ENCODE peak calls at places on chromosomes 4 and X, in four cellular contexts. One of them, this sample, is unnamed.

GRCh38 chrX:21493226-21493850 is 119.1 kb downstream of the CNKSR2 start:
- DNase-seq in IMR-90: peak; percentile 47
- DNase-seq in mesendoderm: no peak
- DNase-seq in H1: no peak
- DNase-seq in this sample: no peak

GRCh38 chrX:132631579-132632232 is 142.9 kb upstream of the MBNL3 start:
- DNase-seq in IMR-90: peak; percentile 40
- DNase-seq in mesendoderm: peak; percentile 41
- DNase-seq in H1: no peak
- DNase-seq in this sample: no peak

GRCh38 chr4:90317785-90318184 is 190.6 kb downstream of the CCSER1 start:
- DNase-seq in IMR-90: peak; percentile 94
- DNase-seq in mesendoderm: peak; percentile 6
- DNase-seq in H1: no peak
- DNase-seq in this sample: no peak

GRCh38 chr4:31998807-31999206 is 1278.6 kb downstream of the PCDH7 start:
- DNase-seq in IMR-90: no peak
- DNase-seq in mesendoderm: no peak
- DNase-seq in H1: no peak
- DNase-seq in this sample: no peak

GRCh38 chr4:88629826-88630225 is 37.5 kb downstream of the HERC3 start:
- DNase-seq in IMR-90: peak; percentile 19
- DNase-seq in mesendoderm: no peak
- DNase-seq in H1: no peak
- DNase-seq in this sample: no peak

GRCh38 chrX:114097866-114098265 is 486.0 kb upstream of the HTR2C start:
- DNase-seq in IMR-90: no peak
- DNase-seq in mesendoderm: peak; percentile 76
- DNase-seq in H1: no peak
- DNase-seq in this sample: no peak

GRCh38 chr4:82372502-82372873 is 1.3 kb downstream of the HNRNPD start:
- DNase-seq in IMR-90: peak; percentile 22
- DNase-seq in mesendoderm: peak; percentile 71
- DNase-seq in H1: no peak
- DNase-seq in this sample: no peak

GRCh38 chr4:32858971-32859370 is 2138.8 kb downstream of the PCDH7 start:
- DNase-seq in IMR-90: peak; percentile 31
- DNase-seq in mesendoderm: no peak
- DNase-seq in H1: no peak
- DNase-seq in this sample: no peak

GRCh38 chr4:182916483-182917181 is 554 bp downstream of the DCTD start:
- DNase-seq in IMR-90: peak; percentile 79
- DNase-seq in mesendoderm: peak; percentile 61
- DNase-seq in H1: no peak
- DNase-seq in this sample: peak; percentile 45

GRCh38 chr4:77310931-77311330 is 153.9 kb downstream of the CCNG2 start:
- DNase-seq in IMR-90: no peak
- DNase-seq in mesendoderm: peak; percentile 26
- DNase-seq in H1: no peak
- DNase-seq in this sample: no peak

GRCh38 chr4:137065306-137065705 is 467.0 kb downstream of the PCDH18 start:
- DNase-seq in IMR-90: peak; percentile 49
- DNase-seq in mesendoderm: peak; percentile 59
- DNase-seq in H1: no peak
- DNase-seq in this sample: no peak

GRCh38 chrX:134210465-134210864 is 26.5 kb upstream of the CCDC160 start:
- DNase-seq in IMR-90: no peak
- DNase-seq in mesendoderm: peak; percentile 9
- DNase-seq in H1: no peak
- DNase-seq in this sample: no peak

GRCh38 chr4:83011779-83012630 is 1.4 kb upstream of the LIN54 start:
- DNase-seq in IMR-90: peak; percentile 24
- DNase-seq in mesendoderm: peak; percentile 44
- DNase-seq in H1: no peak
- DNase-seq in this sample: peak; percentile 34

GRCh38 chr4:9703391-9703790 is 78.0 kb upstream of the DRD5 start:
- DNase-seq in IMR-90: no peak
- DNase-seq in mesendoderm: peak; percentile 82
- DNase-seq in H1: peak; percentile 51
- DNase-seq in this sample: peak; percentile 87

GRCh38 chr4:42397635-42398447 is 553 bp downstream of the SHISA3 start:
- DNase-seq in IMR-90: peak; percentile 12
- DNase-seq in mesendoderm: no peak
- DNase-seq in H1: no peak
- DNase-seq in this sample: no peak

GRCh38 chr4:26020896-26021295 is 106.9 kb downstream of the SMIM20 start:
- DNase-seq in IMR-90: peak; percentile 67
- DNase-seq in mesendoderm: no peak
- DNase-seq in H1: no peak
- DNase-seq in this sample: no peak

GRCh38 chr4:180953572-180953971 is 1289.6 kb upstream of the TENM3 start:
- DNase-seq in IMR-90: peak; percentile 4
- DNase-seq in mesendoderm: peak; percentile 54
- DNase-seq in H1: no peak
- DNase-seq in this sample: peak; percentile 45

GRCh38 chr4:47639531-47639930 is 154.5 kb downstream of the ATP10D start:
- DNase-seq in IMR-90: peak; percentile 65
- DNase-seq in mesendoderm: no peak
- DNase-seq in H1: no peak
- DNase-seq in this sample: no peak

GRCh38 chrX:156008915-156009314 is 11.4 kb downstream of the IL9R start:
- DNase-seq in IMR-90: no peak
- DNase-seq in mesendoderm: peak; percentile 2
- DNase-seq in H1: no peak
- DNase-seq in this sample: no peak

GRCh38 chr4:126445596-126445995 is 1130.8 kb downstream of the FAT4 start:
- DNase-seq in IMR-90: peak; percentile 46
- DNase-seq in mesendoderm: no peak
- DNase-seq in H1: no peak
- DNase-seq in this sample: no peak

GRCh38 chr4:56958111-56958517 is 19.3 kb downstream of the NOA1 start:
- DNase-seq in IMR-90: peak; percentile 100
- DNase-seq in mesendoderm: no peak
- DNase-seq in H1: no peak
- DNase-seq in this sample: no peak

GRCh38 chrX:25721564-25721963 is 416.6 kb upstream of the MAGEB18 start:
- DNase-seq in IMR-90: no peak
- DNase-seq in mesendoderm: peak; percentile 4
- DNase-seq in H1: no peak
- DNase-seq in this sample: no peak

GRCh38 chr4:138609943-138610350 is 367.8 kb upstream of the SLC7A11 start:
- DNase-seq in IMR-90: peak; percentile 81
- DNase-seq in mesendoderm: no peak
- DNase-seq in H1: no peak
- DNase-seq in this sample: no peak

GRCh38 chrX:68433155-68433980 is at the start of gene OPHN1:
- DNase-seq in IMR-90: peak; percentile 74
- DNase-seq in mesendoderm: peak; percentile 89
- DNase-seq in H1: peak; percentile 34
- DNase-seq in this sample: peak; percentile 82

GRCh38 chrX:78517124-78517523 is 142.0 kb downstream of the RTL3 start:
- DNase-seq in IMR-90: no peak
- DNase-seq in mesendoderm: no peak
- DNase-seq in H1: no peak
- DNase-seq in this sample: no peak

GRCh38 chr4:107721436-107722090 is 1.5 kb upstream of the PAPSS1 start:
- DNase-seq in IMR-90: no peak
- DNase-seq in mesendoderm: peak; percentile 61
- DNase-seq in H1: peak; percentile 15
- DNase-seq in this sample: peak; percentile 75

GRCh38 chr4:2361366-2362285 is 56.8 kb downstream of the ZFYVE28 start:
- DNase-seq in IMR-90: no peak
- DNase-seq in mesendoderm: no peak
- DNase-seq in H1: no peak
- DNase-seq in this sample: no peak

GRCh38 chr4:4480685-4481393 is 61.0 kb downstream of the STX18 start:
- DNase-seq in IMR-90: peak; percentile 41
- DNase-seq in mesendoderm: peak; percentile 16
- DNase-seq in H1: no peak
- DNase-seq in this sample: no peak

GRCh38 chr4:8373270-8373972 is 67.1 kb downstream of the ACOX3 start:
- DNase-seq in IMR-90: no peak
- DNase-seq in mesendoderm: no peak
- DNase-seq in H1: no peak
- DNase-seq in this sample: no peak

GRCh38 chr4:67727124-67727850 is 26.3 kb upstream of the UBA6 start:
- DNase-seq in IMR-90: peak; percentile 45
- DNase-seq in mesendoderm: peak; percentile 83
- DNase-seq in H1: no peak
- DNase-seq in this sample: no peak

GRCh38 chr4:108651068-108651794 is 832 bp downstream of the OSTC start:
- DNase-seq in IMR-90: peak; percentile 72
- DNase-seq in mesendoderm: peak; percentile 34
- DNase-seq in H1: no peak
- DNase-seq in this sample: no peak

GRCh38 chr4:69708211-69708610 is 52.2 kb downstream of the SULT1B1 start:
- DNase-seq in IMR-90: no peak
- DNase-seq in mesendoderm: no peak
- DNase-seq in H1: no peak
- DNase-seq in this sample: no peak

DNA sequence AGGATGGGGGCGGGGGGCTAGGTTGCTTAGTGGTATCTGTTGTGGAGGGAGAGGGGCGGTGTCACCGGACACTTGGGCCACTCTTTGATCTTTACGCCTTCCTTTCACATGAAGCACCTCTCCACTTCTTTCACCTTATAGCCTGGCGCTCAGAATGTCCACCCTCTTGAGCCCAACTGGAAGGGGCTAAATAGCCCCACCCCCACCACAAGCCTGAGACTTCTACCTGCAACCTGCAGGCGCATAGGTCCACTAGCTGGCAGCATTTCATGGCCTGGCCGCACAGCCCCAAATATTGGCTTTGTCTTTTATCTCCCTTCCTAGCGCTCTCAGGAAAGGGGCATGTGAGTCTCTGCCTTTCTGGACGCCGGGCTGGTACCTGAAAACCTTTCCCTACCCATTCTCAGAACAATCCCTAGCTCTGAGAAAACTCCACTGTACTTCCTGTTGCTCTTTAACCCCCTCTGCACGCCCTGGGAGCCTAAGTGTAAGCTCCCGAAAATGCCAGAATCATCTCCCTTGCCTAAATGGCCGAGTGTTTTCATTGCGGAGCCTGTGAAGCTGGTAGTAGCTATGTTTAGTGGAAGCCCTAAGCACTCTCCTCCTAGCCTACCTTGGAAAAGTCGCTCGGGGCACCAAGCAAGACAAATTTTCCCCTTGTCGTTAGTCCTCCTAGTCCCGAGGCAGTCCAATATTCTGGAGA is 1.2 kb upstream of the TRPC5 start:
- DNase-seq in IMR-90: no peak
- DNase-seq in mesendoderm: peak; percentile 35
- DNase-seq in H1: no peak
- DNase-seq in this sample: peak; percentile 66
- H4K5ac ChIP-seq in IMR-90: no peak overlapping the region
- H4K5ac ChIP-seq in mesendoderm: no peak overlapping the region
- H4K5ac ChIP-seq in H1: no peak overlapping the region
- H4K5ac ChIP-seq in this sample: no peak overlapping the region

GRCh38 chr4:84782517-84782916 is 184.0 kb downstream of the WDFY3 start:
- DNase-seq in IMR-90: no peak
- DNase-seq in mesendoderm: no peak
- DNase-seq in H1: no peak
- DNase-seq in this sample: no peak
- H3K18ac ChIP-seq in IMR-90: no peak overlapping the region
- H3K18ac ChIP-seq in mesendoderm: no peak overlapping the region
- H3K18ac ChIP-seq in H1: no peak overlapping the region
- H3K18ac ChIP-seq in this sample: no peak overlapping the region

GRCh38 chrX:34555481-34555880 is 101.6 kb downstream of the TMEM47 start:
- DNase-seq in IMR-90: no peak
- DNase-seq in mesendoderm: no peak
- DNase-seq in H1: no peak
- DNase-seq in this sample: no peak
- H4K5ac ChIP-seq in IMR-90: no peak overlapping the region
- H4K5ac ChIP-seq in mesendoderm: no peak overlapping the region
- H4K5ac ChIP-seq in H1: no peak overlapping the region
- H4K5ac ChIP-seq in this sample: no peak overlapping the region

GRCh38 chrX:1658083-1658463 is 43.2 kb downstream of the ASMT start:
- DNase-seq in IMR-90: no peak
- DNase-seq in mesendoderm: no peak
- DNase-seq in H1: no peak
- DNase-seq in this sample: no peak
- H3K18ac ChIP-seq in IMR-90: no peak overlapping the region
- H3K18ac ChIP-seq in mesendoderm: peak overlapping the region; percentile 52
- H3K18ac ChIP-seq in H1: no peak overlapping the region
- H3K18ac ChIP-seq in this sample: no peak overlapping the region

GRCh38 chr4:169222768-169223167 is 48.0 kb downstream of the SH3RF1 start:
- DNase-seq in IMR-90: no peak
- DNase-seq in mesendoderm: no peak
- DNase-seq in H1: no peak
- DNase-seq in this sample: no peak

GRCh38 chr4:169221662-169222061 is 49.1 kb downstream of the SH3RF1 start:
- DNase-seq in IMR-90: no peak
- DNase-seq in mesendoderm: no peak
- DNase-seq in H1: no peak
- DNase-seq in this sample: no peak

GRCh38 chr4:169220854-169221311 is 49.9 kb downstream of the SH3RF1 start:
- DNase-seq in IMR-90: peak; percentile 49
- DNase-seq in mesendoderm: no peak
- DNase-seq in H1: no peak
- DNase-seq in this sample: no peak

GRCh38 chr4:169219440-169219839 is 51.3 kb downstream of the SH3RF1 start:
- DNase-seq in IMR-90: no peak
- DNase-seq in mesendoderm: no peak
- DNase-seq in H1: no peak
- DNase-seq in this sample: no peak

DNA sequence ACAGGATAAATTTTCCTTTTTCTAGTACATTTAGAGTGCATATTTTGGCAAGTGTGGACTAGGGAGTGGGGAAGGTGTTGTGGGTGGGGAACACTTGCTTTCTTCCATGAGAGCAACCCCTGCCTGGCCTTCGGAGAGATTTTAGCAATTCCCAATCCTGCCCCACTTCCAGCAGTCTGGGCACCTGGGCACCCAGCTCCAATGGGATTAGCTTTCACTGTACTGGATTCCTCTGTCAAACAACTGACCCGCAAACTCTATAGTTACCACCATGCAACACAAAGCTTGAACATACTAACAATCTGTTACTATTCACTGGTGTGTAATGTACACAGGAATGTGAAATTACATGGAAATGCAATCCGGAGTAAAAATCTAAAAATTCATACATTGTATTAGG is 50.3 kb downstream of the SH3RF1 start:
- DNase-seq in IMR-90: no peak
- DNase-seq in mesendoderm: no peak
- DNase-seq in H1: no peak
- DNase-seq in this sample: no peak
- H4K5ac ChIP-seq in IMR-90: peak overlapping the region; percentile 25
- H4K5ac ChIP-seq in mesendoderm: no peak overlapping the region
- H4K5ac ChIP-seq in H1: no peak overlapping the region
- H4K5ac ChIP-seq in this sample: no peak overlapping the region

GRCh38 chr4:70994069-70994366 is 569 bp downstream of the DCK start:
- DNase-seq in IMR-90: no peak
- DNase-seq in mesendoderm: no peak
- DNase-seq in H1: no peak
- DNase-seq in this sample: no peak
- H3K18ac ChIP-seq in IMR-90: peak overlapping the region; percentile 13
- H3K18ac ChIP-seq in mesendoderm: peak overlapping the region; percentile 11
- H3K18ac ChIP-seq in H1: peak overlapping the region; percentile 98
- H3K18ac ChIP-seq in this sample: peak overlapping the region; percentile 78

GRCh38 chr4:153419673-153420278 is 46.4 kb upstream of the TMEM131L start:
- DNase-seq in IMR-90: no peak
- DNase-seq in mesendoderm: no peak
- DNase-seq in H1: no peak
- DNase-seq in this sample: no peak
- H4K5ac ChIP-seq in IMR-90: no peak overlapping the region
- H4K5ac ChIP-seq in mesendoderm: no peak overlapping the region
- H4K5ac ChIP-seq in H1: no peak overlapping the region
- H4K5ac ChIP-seq in this sample: no peak overlapping the region